ENCODE peak calls at places on chromosomes 1 and 21, in eight cellular contexts. N is T47D; F is anterior cingulate cortex; S is dorsolateral prefrontal cortex; X is fibroblast of lung; O is thyroid gland; Z is OCI-LY7; R is stimulated activated CD8-positive, alpha-beta memory T cell treated with anti-CD3 and anti-CD28 coated beads, Interleukin-7, amount 100 ng/mL, for 24 hours. H is an unnamed sample.
A peak's percentile ranks its signal among the peaks of the same experiment; 100 is the strongest.

GRCh38 chr1:230243583-230244377 is 176.7 kb downstream of the GALNT2 start:
- DNase-seq in N (no peak), F (no peak), S (no peak), X (peak; percentile 82), O (no peak), Z (no peak), R (no peak), H (no peak)

GRCh38 chr1:18940303-18941020 is 16.0 kb downstream of the IFFO2 start:
- DNase-seq in N (no peak), F (no peak), S (no peak), X (no peak), O (no peak), Z (no peak), R (no peak), H (no peak)

GRCh38 chr1:52904590-52905375 is 16.8 kb downstream of the ECHDC2 start:
- DNase-seq in N (peak; percentile 34), F (no peak), S (no peak), X (peak; percentile 15), O (no peak), Z (peak; percentile 58), R (no peak), H (no peak)

GRCh38 chr1:179229214-179230140 is at the start of gene ABL2:
- DNase-seq in N (peak; percentile 81), F (peak; percentile 22), S (peak; percentile 64), X (peak; percentile 17), O (peak; percentile 51), Z (peak; percentile 65), R (peak; percentile 33), H (peak; percentile 74)

GRCh38 chr21:42093991-42094417 is 22.9 kb downstream of the UMODL1 start:
- DNase-seq in N (no peak), F (no peak), S (no peak), X (peak; percentile 98), O (peak; percentile 93), Z (no peak), R (no peak), H (peak; percentile 17)

GRCh38 chr1:236507022-236507700 is 16.6 kb upstream of the LGALS8 start:
- DNase-seq in N (no peak), F (no peak), S (no peak), X (peak; percentile 78), O (no peak), Z (no peak), R (no peak), H (peak; percentile 52)

GRCh38 chr1:6511056-6511455 is 19.6 kb upstream of the PLEKHG5 start:
- DNase-seq in N (no peak), F (no peak), S (no peak), X (no peak), O (no peak), Z (no peak), R (no peak), H (no peak)

GRCh38 chr1:155106862-155107261 is 20.8 kb upstream of the EFNA1 start:
- DNase-seq in N (no peak), F (no peak), S (no peak), X (no peak), O (no peak), Z (peak; percentile 52), R (no peak), H (no peak)

GRCh38 chr1:197521118-197521739 is 253.2 kb downstream of the CRB1 start:
- DNase-seq in N (peak; percentile 32), F (no peak), S (no peak), X (peak; percentile 19), O (no peak), Z (peak; percentile 45), R (no peak), H (no peak)

GRCh38 chr1:12179111-12179519 is 12.3 kb downstream of the TNFRSF1B start:
- DNase-seq in N (no peak), F (no peak), S (no peak), X (peak; percentile 85), O (no peak), Z (no peak), R (peak; percentile 57), H (no peak)

GRCh38 chr1:87712261-87712674 is 383.6 kb downstream of the LMO4 start:
- DNase-seq in N (no peak), F (no peak), S (no peak), X (peak; percentile 36), O (no peak), Z (no peak), R (no peak), H (no peak)

GRCh38 chr1:40844079-40844478 is 18.1 kb downstream of the CITED4 start:
- DNase-seq in N (no peak), F (no peak), S (no peak), X (no peak), O (no peak), Z (peak; percentile 50), R (no peak), H (no peak)

GRCh38 chr1:229694053-229694693 is 68.1 kb downstream of the URB2 start:
- DNase-seq in N (no peak), F (no peak), S (peak; percentile 70), X (peak; percentile 86), O (peak; percentile 6), Z (peak; percentile 86), R (no peak), H (peak; percentile 55)

H was measured in body of pancreas.